ENCODE peak calls at places on chromosome 13, in four cellular contexts. C is heart left ventricle, L is AG09309, R is right lobe of liver. Q is an unnamed sample.

GRCh38 chr13:101579291-101579802 is 126.9 kb downstream of the ITGBL1 start:
- DNase-seq in L (no peak), R (no peak), C (no peak), Q (no peak)

GRCh38 chr13:59587030-59587429 is 576.7 kb downstream of the DIAPH3 start:
- DNase-seq in L (no peak), C (no peak), R (no peak), Q (no peak)

GRCh38 chr13:114174529-114174941 is 4.5 kb upstream of the CFAP97D2 start:
- DNase-seq in C (no peak), L (no peak), R (no peak), Q (no peak)

GRCh38 chr13:110388141-110388943 is 81.3 kb downstream of the COL4A2 start:
- DNase-seq in R (no peak), L (no peak), C (peak), Q (no peak)

GRCh38 chr13:33264620-33264978 is 21.0 kb downstream of the STARD13 start:
- DNase-seq in R (no peak), L (no peak), C (no peak), Q (no peak)

GRCh38 chr13:108182652-108183051 is 32.7 kb downstream of the LIG4 start:
- DNase-seq in C (no peak), R (no peak), L (no peak), Q (no peak)

GRCh38 chr13:77985866-77986636 is 67.4 kb upstream of the EDNRB start:
- DNase-seq in L (no peak), R (no peak), C (peak), Q (no peak)

GRCh38 chr13:35475131-35475959 is 1.1 kb downstream of the MAB21L1 start:
- DNase-seq in L (no peak), C (peak), R (peak), Q (no peak)

GRCh38 chr13:85430216-85430615 is 369.0 kb downstream of the SLITRK6 start:
- DNase-seq in L (no peak), C (no peak), R (no peak), Q (no peak)

GRCh38 chr13:30863796-30864195 is 42.3 kb upstream of the MEDAG start:
- DNase-seq in C (no peak), L (no peak), R (no peak), Q (no peak)

GRCh38 chr13:90806905-90807304 is 540.6 kb upstream of the MIR17HG start:
- DNase-seq in R (no peak), C (no peak), L (no peak), Q (no peak)

GRCh38 chr13:44930907-44931676 is 58.2 kb downstream of the NUFIP1 start:
- DNase-seq in L (no peak), R (no peak), C (no peak), Q (no peak)

GRCh38 chr13:97015661-97016350 is 21.5 kb upstream of the OXGR1 start:
- DNase-seq in L (no peak), C (no peak), R (no peak), Q (no peak)

GRCh38 chr13:41268764-41269163 is 5.4 kb upstream of the MTRF1 start:
- DNase-seq in L (no peak), R (no peak), C (no peak), Q (no peak)

GRCh38 chr13:101892296-101892695 is 439.8 kb downstream of the ITGBL1 start:
- DNase-seq in L (no peak), R (no peak), C (no peak), Q (no peak)

GRCh38 chr13:107211073-107211472 is 643.1 kb upstream of the ARGLU1 start:
- DNase-seq in C (peak), L (peak), R (peak), Q (peak)

GRCh38 chr13:79749985-79750551 is 269.1 kb downstream of the NDFIP2 start:
- DNase-seq in R (no peak), L (peak), C (peak), Q (peak)

GRCh38 chr13:71290963-71291937 is 575.8 kb downstream of the DACH1 start:
- DNase-seq in C (peak), R (peak), L (no peak), Q (no peak)

GRCh38 chr13:31947105-31947504 is 84.5 kb upstream of the FRY start:
- DNase-seq in C (no peak), L (no peak), R (no peak), Q (no peak)
- H3K4me3 ChIP-seq in C (no peak), L (no peak), R (no peak), Q (no peak)

GRCh38 chr13:52846567-52847321 is 1.7 kb downstream of the PCDH8 start:
- DNase-seq in C (peak), L (no peak), R (peak), Q (no peak)

GRCh38 chr13:52847322-52847681 is 1.1 kb downstream of the PCDH8 start:
- DNase-seq in C (no peak), L (no peak), R (no peak), Q (no peak)

GRCh38 chr13:52845334-52845761 is 3.1 kb downstream of the PCDH8 start:
- DNase-seq in C (no peak), L (no peak), R (no peak), Q (no peak)

GRCh38 chr13:52847682-52848432 is 583 bp downstream of the PCDH8 start:
- DNase-seq in L (no peak), C (no peak), R (no peak), Q (no peak)

GRCh38 chr13:52845766-52846566 is 2.5 kb downstream of the PCDH8 start:
- DNase-seq in C (no peak), L (no peak), R (peak), Q (no peak)
- TF ChIP-seq CTCF in C (no peak), L (no peak), R (peak), Q (no peak)

GRCh38 chr13:50866817-50867640 is 23.5 kb upstream of the DLEU7 start:
- DNase-seq in L (peak), C (no peak), R (no peak), Q (no peak)
- H3K4me3 ChIP-seq in L (no peak), C (no peak), R (no peak), Q (no peak)

DNA sequence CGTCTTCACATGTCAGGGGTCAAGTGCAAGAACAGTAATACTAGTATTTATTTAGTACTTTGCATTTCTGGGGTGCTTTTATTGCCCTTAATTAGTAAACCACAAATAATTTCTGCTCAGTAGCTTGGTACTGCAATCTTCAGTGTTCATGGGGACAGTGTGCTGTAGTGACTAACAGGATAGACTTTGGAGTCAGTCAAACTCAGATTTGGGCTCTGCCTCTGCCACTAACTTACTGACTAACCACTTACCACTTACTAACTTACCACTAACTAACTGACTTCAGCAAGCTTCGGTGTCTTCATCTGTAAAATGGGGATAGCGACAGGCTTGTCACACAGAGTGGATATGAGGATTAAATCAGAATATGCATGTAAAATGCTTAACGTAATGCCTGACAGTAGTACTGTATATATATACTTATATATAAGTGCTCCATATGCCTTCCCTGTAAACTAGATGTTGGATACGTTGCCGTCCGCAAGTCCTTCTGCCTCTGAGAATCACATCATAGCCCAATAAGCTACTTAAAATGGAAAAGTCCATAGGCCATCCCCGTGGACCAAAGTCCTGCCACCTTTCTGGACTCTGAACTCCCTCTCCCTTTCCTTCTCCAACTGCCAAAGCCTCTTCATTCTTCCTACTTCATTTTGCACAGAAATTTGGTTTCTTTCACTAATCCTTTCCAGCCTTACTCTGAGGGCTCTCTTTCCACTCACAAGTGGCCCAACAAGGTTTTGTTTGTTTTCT is 158.0 kb downstream of the ZIC5 start:
- DNase-seq in C (no peak), R (no peak), L (no peak), Q (no peak)
- TF ChIP-seq CTCF in C (no peak), R (no peak), L (no peak), Q (no peak)

Q was measured in AG04449.